ENCODE peak calls at places on chromosomes 13 and 19, in eight cellular contexts. C is BE2C, A is nephron progenitor cell, J is cardiac fibroblast, B is B cell, W is retinal pigment epithelial cell, V is WTC11, Y is MCF 10A. I is an unnamed sample.

GRCh38 chr13:104143760-104144406 is 1077.7 kb upstream of the SLC10A2 start:
- DNase-seq in J (no peak), B (no peak), V (peak; percentile 14), A (peak; percentile 28), C (no peak), Y (no peak), W (no peak), I (no peak)

GRCh38 chr19:38650180-38650775 is 2.8 kb downstream of the ACTN4 start:
- DNase-seq in J (no peak), A (no peak), C (no peak), V (no peak), W (no peak), B (no peak), Y (no peak), I (no peak)

GRCh38 chr13:105804561-105805190 is 730.8 kb downstream of the EFNB2 start:
- DNase-seq in C (no peak), V (no peak), B (no peak), A (no peak), W (no peak), J (peak; percentile 24), Y (peak; percentile 52), I (no peak)

GRCh38 chr13:113351514-113352026 is 12.4 kb downstream of the GRTP1 start:
- DNase-seq in J (no peak), A (no peak), V (no peak), W (no peak), B (no peak), C (no peak), Y (no peak), I (no peak)

GRCh38 chr13:100461309-100462035 is 127.1 kb downstream of the GGACT start:
- DNase-seq in V (no peak), A (no peak), W (no peak), B (no peak), J (no peak), C (no peak), Y (no peak), I (no peak)

GRCh38 chr19:56601375-56601774 is 6.3 kb downstream of the ZNF71 start:
- DNase-seq in C (no peak), J (no peak), W (no peak), Y (peak; percentile 0), B (no peak), V (no peak), A (no peak), I (no peak)

GRCh38 chr13:27641711-27642502 is 20.2 kb downstream of the POLR1D start:
- DNase-seq in W (no peak), J (no peak), B (no peak), V (no peak), Y (no peak), A (no peak), C (no peak), I (no peak)

GRCh38 chr13:95801825-95802224 is 124.9 kb downstream of the DNAJC3 start:
- DNase-seq in J (no peak), B (no peak), Y (no peak), V (no peak), A (no peak), C (no peak), W (no peak), I (no peak)

GRCh38 chr19:54114340-54114826 is 1.1 kb downstream of the TFPT start:
- DNase-seq in C (peak; percentile 51), B (no peak), J (peak; percentile 51), W (no peak), A (no peak), Y (no peak), V (no peak), I (no peak)

GRCh38 chr13:32087955-32088747 is 56.6 kb downstream of the FRY start:
- DNase-seq in V (no peak), C (no peak), J (no peak), W (no peak), Y (no peak), B (no peak), A (no peak), I (no peak)

GRCh38 chr19:48918801-48919247 is 14.7 kb upstream of the DHDH start:
- DNase-seq in A (peak; percentile 65), W (no peak), V (peak; percentile 81), J (no peak), C (peak; percentile 73), Y (no peak), B (no peak), I (no peak)

GRCh38 chr13:97268772-97269171 is 46.6 kb downstream of the MBNL2 start:
- DNase-seq in V (peak; percentile 20), Y (peak; percentile 27), B (no peak), W (no peak), A (no peak), J (peak; percentile 69), C (no peak), I (no peak)
- TF ChIP-seq CTCF in V (no peak), Y (no peak), B (no peak), W (peak; percentile 31), A (no peak), J (peak; percentile 21), C (no peak), I (no peak)

DNA sequence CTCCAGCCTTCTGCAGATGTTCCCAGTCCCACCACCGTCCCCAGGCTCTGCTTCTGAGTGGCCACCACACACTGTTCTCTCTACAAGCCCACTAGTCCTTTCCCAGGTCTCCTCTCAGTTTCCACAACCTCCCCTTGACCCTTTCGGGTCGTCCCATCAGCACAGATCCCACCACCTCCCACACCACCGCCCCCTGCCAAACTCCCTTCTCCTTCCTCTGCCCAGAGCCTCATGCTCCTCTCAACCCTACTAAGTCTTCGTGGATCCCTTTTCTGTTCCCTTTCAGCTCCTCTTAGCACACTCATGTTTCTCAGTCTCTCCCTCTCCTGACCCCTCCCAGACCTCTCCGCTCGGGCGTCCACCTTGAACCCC is 1.9 kb downstream of the NAPA start:
- DNase-seq in V (no peak), B (no peak), C (no peak), W (no peak), Y (no peak), A (no peak), J (no peak), I (no peak)
- TF ChIP-seq CTCF in V (no peak), B (no peak), C (no peak), W (no peak), Y (no peak), A (no peak), J (no peak), I (no peak)

GRCh38 chr19:37313335-37313627 is 57.6 kb upstream of the ZNF527 start:
- DNase-seq in W (no peak), V (no peak), J (no peak), B (no peak), A (no peak), Y (no peak), C (no peak), I (no peak)

GRCh38 chr19:37304190-37304883 is 66.6 kb upstream of the ZNF527 start:
- DNase-seq in A (peak; percentile 28), V (peak; percentile 76), B (no peak), Y (no peak), C (peak; percentile 75), J (no peak), W (no peak), I (peak; percentile 47)

GRCh38 chr19:37306383-37306963 is 64.4 kb upstream of the ZNF527 start:
- DNase-seq in A (no peak), W (no peak), B (no peak), V (no peak), C (no peak), Y (no peak), J (no peak), I (no peak)

GRCh38 chr19:37304884-37305255 is 66.0 kb upstream of the ZNF527 start:
- DNase-seq in V (no peak), B (no peak), A (no peak), W (no peak), C (no peak), Y (no peak), J (no peak), I (no peak)

GRCh38 chr19:37309834-37310575 is 60.9 kb upstream of the ZNF527 start:
- DNase-seq in V (no peak), J (no peak), W (no peak), B (no peak), Y (no peak), A (no peak), C (no peak), I (no peak)
- TF ChIP-seq CTCF in V (peak; percentile 18), J (no peak), W (peak; percentile 2), B (peak; percentile 64), Y (no peak), A (no peak), C (peak; percentile 55), I (peak; percentile 57)

DNA sequence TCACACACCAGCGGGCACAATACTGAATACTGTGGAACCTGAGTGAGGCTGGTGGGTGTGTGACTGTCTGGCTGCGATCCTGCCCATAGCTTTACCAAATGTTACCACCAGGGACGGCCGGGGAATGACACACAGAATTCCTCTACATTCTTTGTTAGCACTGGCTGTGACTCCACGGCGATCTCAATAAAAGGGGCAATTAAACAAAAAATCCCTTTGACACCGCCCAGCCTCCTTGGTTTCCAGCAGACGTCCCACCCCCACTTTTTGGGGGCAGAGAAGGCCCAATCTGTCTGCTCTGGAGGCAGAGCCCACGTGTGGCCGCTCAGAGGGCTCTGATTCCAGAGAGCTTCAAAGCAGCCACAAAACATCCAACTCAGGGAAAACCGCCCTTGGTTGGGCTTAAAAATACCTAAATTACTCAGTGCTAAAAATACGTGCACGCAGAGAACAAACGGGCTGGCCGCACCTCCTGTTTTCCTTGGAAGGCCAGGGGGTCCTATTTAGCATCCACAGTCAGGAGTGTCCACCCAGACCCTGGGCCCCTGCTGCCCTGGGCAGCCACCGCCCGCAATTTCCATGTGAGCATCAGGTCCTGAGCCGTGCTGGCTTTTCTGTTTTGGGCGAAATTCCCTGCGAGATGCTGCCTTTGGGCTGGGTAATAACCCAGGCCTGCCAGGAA is 47.8 kb downstream of the GADD45B start:
- DNase-seq in Y (no peak), C (no peak), B (no peak), J (no peak), V (no peak), A (no peak), W (no peak), I (no peak)
- TF ChIP-seq CTCF in Y (no peak), C (no peak), B (no peak), J (peak; percentile 51), V (no peak), A (peak; percentile 21), W (peak; percentile 52), I (peak; percentile 27)